ENCODE peak calls at places on chromosomes 3 and 15, in five cellular contexts. One of them, this sample, is unnamed.

GRCh38 chr3:101195951-101196713 is 124.2 kb downstream of the IMPG2 start:
- DNase-seq in HepG2: peak; percentile 20
- DNase-seq in K562: no peak
- DNase-seq in H1: no peak
- DNase-seq in GM12891: no peak
- DNase-seq in this sample: no peak

GRCh38 chr3:180320631-180321030 is 281.3 kb upstream of the TTC14 start:
- DNase-seq in HepG2: no peak
- DNase-seq in K562: no peak
- DNase-seq in H1: no peak
- DNase-seq in GM12891: no peak
- DNase-seq in this sample: no peak

GRCh38 chr15:68566377-68566954 is 12.3 kb upstream of the CORO2B start:
- DNase-seq in HepG2: no peak
- DNase-seq in K562: no peak
- DNase-seq in H1: no peak
- DNase-seq in GM12891: no peak
- DNase-seq in this sample: no peak

GRCh38 chr15:89230277-89230676 is 8.9 kb upstream of the RLBP1 start:
- DNase-seq in HepG2: no peak
- DNase-seq in K562: peak; percentile 40
- DNase-seq in H1: no peak
- DNase-seq in GM12891: no peak
- DNase-seq in this sample: no peak

GRCh38 chr15:100001405-100001804 is 268.2 kb upstream of the LYSMD4 start:
- DNase-seq in HepG2: no peak
- DNase-seq in K562: no peak
- DNase-seq in H1: no peak
- DNase-seq in GM12891: no peak
- DNase-seq in this sample: no peak

GRCh38 chr3:127903596-127903995 is 11.4 kb upstream of the KBTBD12 start:
- DNase-seq in HepG2: no peak
- DNase-seq in K562: no peak
- DNase-seq in H1: no peak
- DNase-seq in GM12891: no peak
- DNase-seq in this sample: no peak

GRCh38 chr3:46406786-46407611 is at the start of the genes CCR5AS and CCRL2:
- DNase-seq in HepG2: no peak
- DNase-seq in K562: peak; percentile 95
- DNase-seq in H1: no peak
- DNase-seq in GM12891: peak; percentile 49
- DNase-seq in this sample: peak; percentile 36

GRCh38 chr3:139388961-139389551 is 391 bp downstream of the COPB2 start:
- DNase-seq in HepG2: no peak
- DNase-seq in K562: no peak
- DNase-seq in H1: no peak
- DNase-seq in GM12891: no peak
- DNase-seq in this sample: no peak

GRCh38 chr3:11457126-11457525 is 184.9 kb downstream of the ATG7 start:
- DNase-seq in HepG2: no peak
- DNase-seq in K562: no peak
- DNase-seq in H1: no peak
- DNase-seq in GM12891: no peak
- DNase-seq in this sample: no peak

GRCh38 chr3:169666501-169667379 is 3.2 kb upstream of the MECOM start:
- DNase-seq in HepG2: no peak
- DNase-seq in K562: no peak
- DNase-seq in H1: peak; percentile 60
- DNase-seq in GM12891: no peak
- DNase-seq in this sample: no peak

GRCh38 chr15:98904466-98905048 is 103.0 kb downstream of the PGPEP1L start:
- DNase-seq in HepG2: peak; percentile 41
- DNase-seq in K562: peak; percentile 55
- DNase-seq in H1: no peak
- DNase-seq in GM12891: peak; percentile 22
- DNase-seq in this sample: no peak

GRCh38 chr3:169478566-169479313 is 184.8 kb downstream of the MECOM start:
- DNase-seq in HepG2: no peak
- DNase-seq in K562: no peak
- DNase-seq in H1: no peak
- DNase-seq in GM12891: no peak
- DNase-seq in this sample: no peak

GRCh38 chr3:26963356-26963742 is 340.8 kb downstream of the LRRC3B start:
- DNase-seq in HepG2: peak; percentile 3
- DNase-seq in K562: no peak
- DNase-seq in H1: no peak
- DNase-seq in GM12891: no peak
- DNase-seq in this sample: no peak

GRCh38 chr3:5768546-5768945 is 581.0 kb downstream of the EDEM1 start:
- DNase-seq in HepG2: no peak
- DNase-seq in K562: no peak
- DNase-seq in H1: no peak
- DNase-seq in GM12891: no peak
- DNase-seq in this sample: no peak
- TF ChIP-seq TAF1 in HepG2: no peak
- TF ChIP-seq TAF1 in K562: no peak
- TF ChIP-seq TAF1 in H1: no peak
- TF ChIP-seq TAF1 in GM12891: no peak
- TF ChIP-seq TAF1 in this sample: no peak

DNA sequence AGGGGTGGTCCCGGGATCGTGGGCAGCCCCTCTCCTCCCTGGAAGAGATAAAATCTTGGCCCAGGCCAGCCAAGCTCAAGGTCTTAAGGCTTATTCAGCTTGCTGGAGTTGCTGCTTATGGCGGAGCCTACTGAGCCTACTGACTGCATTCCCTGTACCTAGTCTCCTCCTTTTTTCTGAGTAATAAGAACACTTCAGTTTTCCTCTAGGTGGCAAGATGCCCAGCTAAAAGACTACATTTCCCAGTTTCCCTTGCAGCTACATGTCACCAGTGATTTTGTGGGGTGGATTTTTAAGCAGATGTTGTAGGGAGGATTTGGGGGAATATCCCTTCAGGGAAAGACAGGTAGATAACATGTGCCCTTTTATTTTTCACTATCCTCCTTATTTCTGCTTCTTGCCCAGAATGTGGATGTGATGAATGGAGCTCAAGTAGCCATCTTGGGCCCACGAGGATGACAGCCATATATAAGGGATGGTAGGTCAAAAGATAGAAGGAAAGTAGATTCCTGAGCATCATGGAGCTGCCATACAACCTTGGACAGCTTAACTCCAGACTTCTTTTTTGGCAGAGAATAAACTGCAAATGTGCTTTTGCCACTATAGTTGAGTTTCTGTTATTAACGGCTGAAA is 41.5 kb upstream of the INSYN1 start:
- DNase-seq in HepG2: no peak
- DNase-seq in K562: no peak
- DNase-seq in H1: no peak
- DNase-seq in GM12891: no peak
- DNase-seq in this sample: no peak
- TF ChIP-seq POLR2A in HepG2: no peak
- TF ChIP-seq POLR2A in K562: no peak
- TF ChIP-seq POLR2A in H1: no peak
- TF ChIP-seq POLR2A in GM12891: no peak
- TF ChIP-seq POLR2A in this sample: no peak

GRCh38 chr3:155097009-155097349 is 16.9 kb downstream of the MME start:
- DNase-seq in HepG2: no peak
- DNase-seq in K562: no peak
- DNase-seq in H1: no peak
- DNase-seq in GM12891: no peak
- DNase-seq in this sample: no peak

GRCh38 chr3:155088705-155089380 is 8.7 kb downstream of the MME start:
- DNase-seq in HepG2: no peak
- DNase-seq in K562: no peak
- DNase-seq in H1: no peak
- DNase-seq in GM12891: no peak
- DNase-seq in this sample: no peak

GRCh38 chr3:155096303-155097008 is 16.3 kb downstream of the MME start:
- DNase-seq in HepG2: no peak
- DNase-seq in K562: no peak
- DNase-seq in H1: no peak
- DNase-seq in GM12891: no peak
- DNase-seq in this sample: no peak

GRCh38 chr3:155089495-155089894 is 9.4 kb downstream of the MME start:
- DNase-seq in HepG2: no peak
- DNase-seq in K562: no peak
- DNase-seq in H1: no peak
- DNase-seq in GM12891: no peak
- DNase-seq in this sample: no peak

GRCh38 chr3:155093261-155093660 is 13.1 kb downstream of the MME start:
- DNase-seq in HepG2: no peak
- DNase-seq in K562: no peak
- DNase-seq in H1: no peak
- DNase-seq in GM12891: no peak
- DNase-seq in this sample: no peak
- TF ChIP-seq POLR2AphosphoS5 in HepG2: no peak
- TF ChIP-seq POLR2AphosphoS5 in K562: no peak
- TF ChIP-seq POLR2AphosphoS5 in H1: no peak
- TF ChIP-seq POLR2AphosphoS5 in GM12891: no peak
- TF ChIP-seq POLR2AphosphoS5 in this sample: no peak

GRCh38 chr3:159482241-159483031 is 506.2 kb upstream of the IL12A start:
- DNase-seq in HepG2: no peak
- DNase-seq in K562: no peak
- DNase-seq in H1: no peak
- DNase-seq in GM12891: no peak
- DNase-seq in this sample: no peak
- TF ChIP-seq TAF1 in HepG2: no peak
- TF ChIP-seq TAF1 in K562: no peak
- TF ChIP-seq TAF1 in H1: no peak
- TF ChIP-seq TAF1 in GM12891: no peak
- TF ChIP-seq TAF1 in this sample: no peak

DNA sequence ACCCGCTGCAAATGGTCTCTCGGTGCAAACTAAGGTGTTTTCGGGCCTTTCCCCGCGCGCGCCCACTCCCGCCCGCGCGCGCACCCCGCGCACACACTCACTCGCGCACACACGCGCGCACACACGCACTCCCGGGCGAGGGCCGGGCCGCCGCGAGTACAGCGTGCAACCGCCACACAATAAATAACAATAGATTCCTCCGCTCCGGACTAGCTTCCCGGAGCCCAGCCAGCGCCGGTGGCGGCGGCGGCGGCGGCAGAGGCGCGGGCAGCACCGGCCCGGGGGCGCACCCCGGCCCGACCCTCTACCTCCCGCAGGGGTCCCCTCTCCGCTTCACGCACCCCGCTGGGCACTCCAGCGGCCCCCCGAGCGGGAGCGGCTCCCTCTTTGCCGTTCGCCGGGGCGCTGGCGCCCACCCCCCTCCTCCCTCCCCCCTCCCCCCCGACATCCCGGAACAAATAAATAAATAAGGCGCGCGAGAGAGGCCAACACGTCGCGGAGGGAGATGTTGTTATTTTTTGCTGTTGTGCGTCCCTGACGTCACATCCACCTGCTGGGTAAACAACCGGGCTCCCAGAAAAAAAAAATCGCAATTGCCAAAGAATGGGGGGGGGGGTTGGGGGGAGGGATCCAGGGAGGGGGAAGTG is at the start of gene FOXP1:
- DNase-seq in HepG2: peak; percentile 66
- DNase-seq in K562: peak; percentile 43
- DNase-seq in H1: peak; percentile 82
- DNase-seq in GM12891: no peak
- DNase-seq in this sample: no peak
- TF ChIP-seq POLR2A in HepG2: peak; percentile 44
- TF ChIP-seq POLR2A in K562: no peak
- TF ChIP-seq POLR2A in H1: peak; percentile 42
- TF ChIP-seq POLR2A in GM12891: no peak
- TF ChIP-seq POLR2A in this sample: no peak

GRCh38 chr3:30321065-30321464 is 285.3 kb upstream of the TGFBR2 start:
- DNase-seq in HepG2: no peak
- DNase-seq in K562: no peak
- DNase-seq in H1: no peak
- DNase-seq in GM12891: no peak
- DNase-seq in this sample: no peak

GRCh38 chr3:30320392-30320791 is 286.0 kb upstream of the TGFBR2 start:
- DNase-seq in HepG2: no peak
- DNase-seq in K562: no peak
- DNase-seq in H1: no peak
- DNase-seq in GM12891: no peak
- DNase-seq in this sample: no peak

GRCh38 chr3:30319713-30320112 is 286.7 kb upstream of the TGFBR2 start:
- DNase-seq in HepG2: peak; percentile 71
- DNase-seq in K562: no peak
- DNase-seq in H1: peak; percentile 43
- DNase-seq in GM12891: no peak
- DNase-seq in this sample: no peak

DNA sequence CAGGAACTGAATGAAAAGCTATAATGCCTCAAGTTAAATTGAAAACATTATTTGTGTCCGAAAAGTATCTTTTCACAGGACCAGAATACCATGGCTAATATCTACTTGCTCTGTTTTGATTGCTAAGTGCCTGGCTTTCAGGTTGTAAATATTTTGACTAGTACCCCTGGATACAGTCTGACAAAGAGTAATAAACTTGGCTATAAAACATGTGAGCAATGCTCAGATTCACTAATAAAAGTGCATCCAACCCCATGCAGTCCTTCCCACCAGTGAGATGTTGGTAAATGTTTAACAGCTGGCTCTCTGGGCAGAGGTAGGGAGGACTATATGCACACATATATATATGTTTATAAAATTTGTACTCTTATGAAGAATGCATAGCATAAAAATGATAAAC is 281.8 kb upstream of the TGFBR2 start:
- DNase-seq in HepG2: no peak
- DNase-seq in K562: no peak
- DNase-seq in H1: no peak
- DNase-seq in GM12891: no peak
- DNase-seq in this sample: no peak
- TF ChIP-seq POLR2AphosphoS5 in HepG2: no peak
- TF ChIP-seq POLR2AphosphoS5 in K562: no peak
- TF ChIP-seq POLR2AphosphoS5 in H1: no peak
- TF ChIP-seq POLR2AphosphoS5 in GM12891: no peak
- TF ChIP-seq POLR2AphosphoS5 in this sample: no peak

DNA sequence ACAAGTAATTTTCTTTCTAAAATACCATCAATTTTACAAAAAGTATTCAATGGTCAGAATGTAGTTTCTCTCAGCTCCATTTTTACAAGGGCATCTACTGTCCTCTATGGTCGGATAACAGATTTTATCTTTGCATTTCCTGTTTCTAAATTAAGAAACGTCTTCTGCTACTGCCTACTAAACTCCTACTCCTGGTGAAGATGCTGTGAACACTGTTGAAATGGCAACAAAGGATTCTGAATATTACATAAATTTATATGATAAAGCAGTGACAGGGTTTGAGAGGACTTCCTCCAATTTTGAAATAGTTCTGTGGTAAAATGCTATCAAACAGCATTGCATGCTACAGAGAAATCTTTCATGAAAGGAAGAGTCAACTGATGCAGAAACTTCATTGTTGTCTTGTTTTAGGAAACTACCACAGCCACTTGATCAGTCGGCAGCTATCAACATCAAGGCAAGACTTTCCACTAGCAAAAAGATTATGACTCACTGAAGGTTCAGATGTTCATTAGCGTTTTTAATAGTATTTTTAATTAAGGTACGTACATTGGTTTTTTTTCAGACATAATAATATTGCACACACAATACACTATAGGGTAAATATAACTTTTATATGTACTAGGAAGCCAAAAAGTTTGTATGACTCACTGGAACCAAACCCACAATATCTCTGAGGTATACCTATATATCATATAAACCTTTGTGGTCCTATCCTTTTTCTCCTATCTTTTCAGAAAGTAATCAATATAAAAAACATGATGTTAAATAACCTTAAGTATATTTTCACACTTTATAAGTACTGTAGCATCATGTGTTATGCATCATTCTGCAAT is 156.1 kb downstream of the STAG1 start:
- DNase-seq in HepG2: no peak
- DNase-seq in K562: no peak
- DNase-seq in H1: no peak
- DNase-seq in GM12891: no peak
- DNase-seq in this sample: no peak
- TF ChIP-seq TAF1 in HepG2: no peak
- TF ChIP-seq TAF1 in K562: no peak
- TF ChIP-seq TAF1 in H1: no peak
- TF ChIP-seq TAF1 in GM12891: no peak
- TF ChIP-seq TAF1 in this sample: no peak

This sample was measured in GM12892.